ENCODE peak calls at places on chromosomes 16 and 17, in eight cellular contexts. G is substantia nigra; V is stomach; Z is M059J; U is NCI-H1436 treated with DMSO at 0.1 percent for 48 hours; C is stimulated activated naive B cell treated with anti-CD40 and anti-IgM and Interleukin-4, amounts not matched to agents 10 μg/mL and 1 μg/mL and 100 μg/mL, for 72 hours; A is NCI-H146; H is GM12864. I is an unnamed sample.

GRCh38 chr17:80952291-80952690 is 39.4 kb upstream of the CHMP6 start:
- DNase-seq in Z (no peak), A (no peak), G (no peak), H (no peak), C (no peak), U (no peak), V (no peak), I (no peak)

GRCh38 chr16:29814592-29814991 is 1.4 kb upstream of the PAGR1 start:
- DNase-seq in A (no peak), Z (no peak), U (no peak), V (no peak), G (no peak), H (no peak), C (no peak), I (no peak)

GRCh38 chr17:64531955-64532371 is 25.2 kb downstream of the CEP95 start:
- DNase-seq in U (no peak), A (no peak), V (no peak), H (no peak), C (no peak), G (no peak), Z (no peak), I (no peak)

GRCh38 chr16:84449156-84450140 is 55.0 kb downstream of the MEAK7 start:
- DNase-seq in U (no peak), Z (no peak), G (no peak), V (peak), A (peak), C (no peak), H (no peak), I (peak)

GRCh38 chr17:81036128-81036891 is 1.4 kb downstream of the BAIAP2 start:
- DNase-seq in Z (no peak), H (no peak), A (no peak), G (no peak), C (no peak), U (no peak), V (no peak), I (no peak)

GRCh38 chr16:55668337-55669281 is 12.8 kb downstream of the SLC6A2 start:
- DNase-seq in V (no peak), C (no peak), U (no peak), H (no peak), G (no peak), A (no peak), Z (peak), I (no peak)

GRCh38 chr17:34850023-34850422 is 111.2 kb downstream of the CCT6B start:
- DNase-seq in G (no peak), C (no peak), U (no peak), A (no peak), V (no peak), H (no peak), Z (no peak), I (no peak)

GRCh38 chr16:67093098-67093732 is 16.5 kb upstream of the PHAF1 start:
- DNase-seq in V (no peak), A (no peak), Z (no peak), G (no peak), C (no peak), U (no peak), H (no peak), I (no peak)

GRCh38 chr16:11572301-11572995 is 14.3 kb downstream of the LITAF start:
- DNase-seq in U (no peak), V (no peak), Z (no peak), G (no peak), C (no peak), A (no peak), H (no peak), I (no peak)

GRCh38 chr17:2087597-2088211 is 32.8 kb downstream of the HIC1 start:
- DNase-seq in Z (peak), U (no peak), V (no peak), G (no peak), A (no peak), C (peak), H (peak), I (no peak)